ENCODE peak calls at places on chromosomes 13 and 19, in eight cellular contexts. A is neural crest cell; O is heart left ventricle; I is left ventricle myocardium superior; X is fibroblast of lung; F is activated CD8-positive, alpha-beta T cell treated with anti-CD3 and anti-CD28 coated beads for 36 hours; K is esophagus muscularis mucosa; W is ELR. Z is an unnamed sample.

GRCh38 chr13:60348097-60348496 is 48.9 kb upstream of the TDRD3 start:
- DNase-seq in A (no peak), O (no peak), I (no peak), X (no peak), F (no peak), K (no peak), W (no peak), Z (no peak)

GRCh38 chr13:59476376-59476775 is 687.4 kb downstream of the DIAPH3 start:
- DNase-seq in A (no peak), O (no peak), I (no peak), X (no peak), F (no peak), K (peak; percentile 53), W (no peak), Z (no peak)

GRCh38 chr13:39881383-39881782 is 225.9 kb downstream of the COG6 start:
- DNase-seq in A (no peak), O (no peak), I (no peak), X (no peak), F (no peak), K (no peak), W (no peak), Z (no peak)

GRCh38 chr13:25415196-25415595 is 43.4 kb downstream of the ATP8A2 start:
- DNase-seq in A (no peak), O (no peak), I (no peak), X (no peak), F (no peak), K (no peak), W (no peak), Z (no peak)

GRCh38 chr13:66914155-66914554 is 316.0 kb downstream of the PCDH9 start:
- DNase-seq in A (no peak), O (no peak), I (no peak), X (no peak), F (no peak), K (no peak), W (peak; percentile 19), Z (no peak)

GRCh38 chr13:75285310-75285709 is 196.7 kb downstream of the TBC1D4 start:
- DNase-seq in A (no peak), O (no peak), I (no peak), X (no peak), F (no peak), K (no peak), W (no peak), Z (no peak)

GRCh38 chr19:43690444-43690843 is 20.5 kb upstream of the PLAUR start:
- DNase-seq in A (no peak), O (no peak), I (no peak), X (no peak), F (no peak), K (no peak), W (no peak), Z (no peak)

GRCh38 chr19:41350735-41351338 is 2.9 kb downstream of the TGFB1 start:
- DNase-seq in A (no peak), O (no peak), I (no peak), X (peak; percentile 17), F (no peak), K (no peak), W (peak; percentile 31), Z (no peak)

GRCh38 chr13:25018729-25019115 is 77.2 kb upstream of the PABPC3 start:
- DNase-seq in A (no peak), O (no peak), I (no peak), X (no peak), F (no peak), K (no peak), W (no peak), Z (no peak)

GRCh38 chr19:52735734-52736133 is 890 bp upstream of the ZNF611 start:
- DNase-seq in A (peak; percentile 55), O (peak; percentile 92), I (peak; percentile 82), X (peak; percentile 72), F (peak; percentile 17), K (no peak), W (peak; percentile 75), Z (no peak)

GRCh38 chr19:5612891-5613290 is 9.7 kb downstream of the SAFB2 start:
- DNase-seq in A (no peak), O (no peak), I (no peak), X (peak; percentile 6), F (no peak), K (no peak), W (no peak), Z (no peak)